ENCODE peak calls at places on chromosomes 5 and 9, in five cellular contexts. P, J, I, H and M are unnamed samples.

GRCh38 chr5:106423109-106423897 is 1247.4 kb downstream of the EFNA5 start:
- DNase-seq in H (no peak), J (peak; percentile 23), P (no peak), I (no peak), M (no peak)

GRCh38 chr9:105656131-105656921 is 5.9 kb upstream of the TAL2 start:
- DNase-seq in J (no peak), I (no peak), P (no peak), H (no peak), M (peak; percentile 19)

GRCh38 chr9:28120241-28121025 is 547.2 kb upstream of the C9orf72 start:
- DNase-seq in I (no peak), H (no peak), J (no peak), P (no peak), M (no peak)

GRCh38 chr5:93570294-93571110 is 10.5 kb downstream of the NR2F1-AS1 start:
- DNase-seq in I (no peak), P (no peak), H (no peak), J (no peak), M (no peak)

GRCh38 chr5:150801117-150801927 is 22.8 kb downstream of the SMIM3 start:
- DNase-seq in H (no peak), P (no peak), I (peak; percentile 90), J (no peak), M (peak; percentile 50)

GRCh38 chr5:61409568-61409967 is 77.5 kb downstream of the ZSWIM6 start:
- DNase-seq in H (peak; percentile 28), J (no peak), P (no peak), I (peak; percentile 78), M (no peak)

GRCh38 chr5:40486437-40487270 is 193.1 kb upstream of the PTGER4 start:
- DNase-seq in P (peak; percentile 71), H (no peak), I (no peak), J (no peak), M (no peak)

GRCh38 chr9:89340332-89340731 is 22.0 kb downstream of the SECISBP2 start:
- DNase-seq in J (no peak), H (no peak), I (no peak), P (no peak), M (no peak)

GRCh38 chr9:78029601-78030552 is 1.7 kb downstream of the GNAQ start:
- DNase-seq in P (no peak), H (peak; percentile 51), I (peak; percentile 36), J (no peak), M (no peak)

GRCh38 chr9:130488621-130489330 is 44.0 kb downstream of the ASS1 start:
- DNase-seq in J (no peak), P (no peak), I (no peak), H (no peak), M (peak; percentile 11)

GRCh38 chr9:77856615-77857014 is 175.0 kb downstream of the GNAQ start:
- DNase-seq in P (no peak), I (no peak), J (no peak), H (no peak), M (no peak)